ENCODE peak calls at places on chromosomes 4 and X, in six cellular contexts. J is lower lobe of right lung; V is SJSA1; Q is IMR-90; G is kidney; K is naive thymus-derived CD4-positive, alpha-beta T cell. I is an unnamed sample. For H3K36me3, the result is how much of the 10 kb centered on the place peaks cover.

GRCh38 chrX:18574591-18574990 is 97.3 kb downstream of the RS1 start:
- DNase-seq in J (no peak), V (no peak), Q (peak), G (no peak), K (no peak), I (no peak)

GRCh38 chr4:16579866-16580265 is 318.6 kb downstream of the LDB2 start:
- DNase-seq in J (no peak), V (no peak), Q (peak), G (no peak), K (no peak), I (no peak)

GRCh38 chr4:94516999-94517398 is 65.3 kb downstream of the PDLIM5 start:
- DNase-seq in J (no peak), V (no peak), Q (peak), G (no peak), K (no peak), I (no peak)

GRCh38 chr4:73944061-73944875 is 37.6 kb downstream of the PF4 start:
- DNase-seq in J (peak), V (no peak), Q (no peak), G (peak), K (no peak), I (no peak)

GRCh38 chr4:84917087-84917821 is 49.2 kb downstream of the WDFY3 start:
- DNase-seq in J (no peak), V (no peak), Q (peak), G (no peak), K (no peak), I (no peak)

GRCh38 chrX:153836921-153837320 is 6.6 kb upstream of the PDZD4 start:
- DNase-seq in J (no peak), V (no peak), Q (no peak), G (no peak), K (no peak), I (no peak)

GRCh38 chrX:82087699-82088098 is 885.8 kb downstream of the SH3BGRL start:
- DNase-seq in J (no peak), V (no peak), Q (no peak), G (peak), K (no peak), I (no peak)

GRCh38 chrX:14362731-14363130 is 166.6 kb upstream of the GLRA2 start:
- DNase-seq in J (no peak), V (no peak), Q (no peak), G (no peak), K (no peak), I (no peak)

DNA sequence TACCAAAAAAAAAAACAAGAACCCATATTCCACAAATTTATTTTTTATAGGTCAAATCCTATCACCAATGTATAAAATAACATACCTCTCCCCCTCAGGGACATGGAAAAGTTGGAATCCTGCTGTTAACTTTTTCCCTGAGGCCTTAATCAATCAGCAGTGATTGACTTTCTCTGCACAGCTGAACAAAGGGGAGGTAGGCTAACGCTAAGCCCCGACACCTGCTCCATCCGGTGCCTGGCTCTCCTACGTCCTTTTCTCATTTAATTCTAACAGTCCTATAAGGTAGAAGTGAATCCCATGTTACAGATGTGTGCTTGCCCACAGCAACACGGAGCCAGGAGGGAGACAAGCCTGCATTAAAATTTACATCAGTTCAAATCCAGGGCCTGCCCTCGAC is 2.8 kb downstream of the CENPU start:
- DNase-seq in J (no peak), V (no peak), Q (no peak), G (no peak), K (no peak), I (no peak)
- H3K36me3 ChIP-seq in J (under half), V (half or more), Q (under half), G (under half), K (under half), I (under half)

GRCh38 chr4:98899277-98899676 is 29.7 kb downstream of the EIF4E start:
- DNase-seq in J (no peak), V (no peak), Q (no peak), G (no peak), K (no peak), I (no peak)
- H3K36me3 ChIP-seq in J (under half), V (half or more), Q (under half), G (under half), K (under half), I (under half)

GRCh38 chr4:109294006-109294405 is 8.5 kb downstream of the COL25A1 start:
- DNase-seq in J (no peak), V (no peak), Q (no peak), G (no peak), K (no peak), I (peak)

GRCh38 chr4:109296545-109296944 is 5.9 kb downstream of the COL25A1 start:
- DNase-seq in J (no peak), V (no peak), Q (no peak), G (no peak), K (no peak), I (no peak)

GRCh38 chr4:109290918-109291317 is 11.5 kb downstream of the COL25A1 start:
- DNase-seq in J (no peak), V (no peak), Q (no peak), G (no peak), K (no peak), I (no peak)

GRCh38 chr4:109295081-109295480 is 7.4 kb downstream of the COL25A1 start:
- DNase-seq in J (no peak), V (no peak), Q (no peak), G (no peak), K (no peak), I (no peak)

DNA sequence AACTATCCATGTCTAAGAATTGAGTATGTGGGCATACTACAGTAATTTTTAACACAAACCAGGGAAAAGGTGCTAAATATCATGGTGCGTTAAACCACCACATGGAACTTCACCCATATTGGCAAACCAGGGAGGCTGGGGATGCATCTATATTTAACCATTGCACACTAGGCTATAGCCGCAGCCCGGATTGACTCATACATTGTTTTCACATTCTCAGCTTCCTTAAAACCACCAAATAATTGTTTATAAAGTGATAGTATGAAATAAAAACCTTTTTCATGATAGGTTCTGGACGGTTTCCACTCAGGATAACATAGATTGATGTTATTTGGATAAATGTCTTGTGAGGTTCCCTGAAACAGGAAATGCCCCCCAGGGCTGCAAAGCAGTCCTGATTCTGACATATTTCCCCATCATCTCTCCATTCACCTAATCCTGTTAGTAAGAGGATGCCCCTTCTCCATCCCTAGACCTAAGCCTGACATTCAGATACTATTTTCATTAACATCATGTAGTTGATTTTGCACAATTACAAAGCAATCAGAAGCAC is 7.9 kb downstream of the COL25A1 start:
- DNase-seq in J (no peak), V (no peak), Q (peak), G (no peak), K (no peak), I (no peak)
- H3K36me3 ChIP-seq in J (under half), V (under half), Q (under half), G (under half), K (under half), I (under half)

GRCh38 chr4:24559032-24559821 is 25.1 kb downstream of the DHX15 start:
- DNase-seq in J (no peak), V (no peak), Q (peak), G (no peak), K (no peak), I (no peak)
- H3K36me3 ChIP-seq in J (under half), V (under half), Q (under half), G (under half), K (under half), I (under half)

GRCh38 chr4:138236035-138236434 is 6.1 kb downstream of the SLC7A11 start:
- DNase-seq in J (no peak), V (no peak), Q (peak), G (no peak), K (no peak), I (no peak)
- H3K36me3 ChIP-seq in J (under half), V (under half), Q (under half), G (under half), K (under half), I (under half)

GRCh38 chrX:1600406-1601050 is 9.1 kb downstream of the AKAP17A start:
- DNase-seq in J (no peak), V (no peak), Q (no peak), G (peak), K (no peak), I (no peak)
- H3K36me3 ChIP-seq in J (half or more), V (half or more), Q (half or more), G (under half), K (half or more), I (under half)

DNA sequence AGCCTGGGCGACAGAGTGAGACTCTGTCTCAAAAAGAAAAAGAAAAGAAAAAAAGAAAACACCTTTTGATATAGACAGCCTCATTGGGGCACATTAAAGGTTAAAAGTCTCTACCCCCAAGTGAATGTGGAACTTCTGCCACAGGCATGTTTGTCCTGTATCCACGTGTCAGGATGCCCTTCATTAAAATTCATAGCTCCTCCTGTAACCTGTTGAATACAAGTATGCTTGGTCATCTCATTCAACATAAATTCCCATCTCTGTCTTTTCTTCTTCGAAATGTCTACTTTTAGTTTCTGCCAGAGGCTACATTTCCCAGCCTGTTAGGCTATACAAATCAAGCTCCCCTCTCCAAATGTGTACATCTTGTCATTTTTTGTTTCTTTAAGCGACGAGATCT is 25.8 kb downstream of the P2RY8 start:
- DNase-seq in J (no peak), V (no peak), Q (no peak), G (no peak), K (no peak), I (no peak)
- H3K36me3 ChIP-seq in J (under half), V (under half), Q (under half), G (under half), K (under half), I (under half)

GRCh38 chrX:54550821-54551220 is 20.8 kb downstream of the GNL3L start:
- DNase-seq in J (no peak), V (no peak), Q (no peak), G (no peak), K (no peak), I (no peak)
- H3K36me3 ChIP-seq in J (half or more), V (under half), Q (under half), G (under half), K (half or more), I (under half)

GRCh38 chr4:183686461-183686860 is 27.4 kb downstream of the TRAPPC11 start:
- DNase-seq in J (no peak), V (no peak), Q (no peak), G (no peak), K (no peak), I (no peak)
- H3K36me3 ChIP-seq in J (half or more), V (half or more), Q (under half), G (under half), K (half or more), I (under half)